ENCODE peak calls at places on chromosomes 13 and 19, in seven cellular contexts. One of them, this sample, is unnamed. For H3K27me3, the result is how much of the 10 kb centered on the place peaks cover.

GRCh38 chr13:102141625-102142472 is 260.0 kb downstream of the FGF14 start:
- DNase-seq in MM.1S: peak
- DNase-seq in esophagus squamous epithelium: no peak
- DNase-seq in heart right ventricle: no peak
- DNase-seq in psoas muscle: no peak
- DNase-seq in ovary: no peak
- DNase-seq in cardiac muscle cell: peak
- DNase-seq in this sample: no peak

GRCh38 chr13:109778102-109778542 is 8.3 kb downstream of the IRS2 start:
- DNase-seq in MM.1S: peak
- DNase-seq in esophagus squamous epithelium: no peak
- DNase-seq in heart right ventricle: no peak
- DNase-seq in psoas muscle: no peak
- DNase-seq in ovary: no peak
- DNase-seq in cardiac muscle cell: no peak
- DNase-seq in this sample: no peak

GRCh38 chr19:46602392-46603194 is 1.5 kb downstream of the CALM3 start:
- DNase-seq in MM.1S: no peak
- DNase-seq in esophagus squamous epithelium: no peak
- DNase-seq in heart right ventricle: no peak
- DNase-seq in psoas muscle: no peak
- DNase-seq in ovary: no peak
- DNase-seq in cardiac muscle cell: peak
- DNase-seq in this sample: no peak

GRCh38 chr13:112255550-112256120 is 120.5 kb upstream of the SPACA7 start:
- DNase-seq in MM.1S: no peak
- DNase-seq in esophagus squamous epithelium: no peak
- DNase-seq in heart right ventricle: no peak
- DNase-seq in psoas muscle: peak
- DNase-seq in ovary: no peak
- DNase-seq in cardiac muscle cell: no peak
- DNase-seq in this sample: no peak

GRCh38 chr19:37955986-37956385 is 49.0 kb downstream of the SIPA1L3 start:
- DNase-seq in MM.1S: no peak
- DNase-seq in esophagus squamous epithelium: no peak
- DNase-seq in heart right ventricle: no peak
- DNase-seq in psoas muscle: no peak
- DNase-seq in ovary: no peak
- DNase-seq in cardiac muscle cell: no peak
- DNase-seq in this sample: no peak

GRCh38 chr13:113398963-113399754 is 35.2 kb upstream of the GRTP1 start:
- DNase-seq in MM.1S: no peak
- DNase-seq in esophagus squamous epithelium: no peak
- DNase-seq in heart right ventricle: no peak
- DNase-seq in psoas muscle: peak
- DNase-seq in ovary: no peak
- DNase-seq in cardiac muscle cell: no peak
- DNase-seq in this sample: no peak

GRCh38 chr13:91878491-91878890 is 480.1 kb downstream of the GPC5 start:
- DNase-seq in MM.1S: no peak
- DNase-seq in esophagus squamous epithelium: no peak
- DNase-seq in heart right ventricle: no peak
- DNase-seq in psoas muscle: no peak
- DNase-seq in ovary: no peak
- DNase-seq in cardiac muscle cell: no peak
- DNase-seq in this sample: no peak

GRCh38 chr13:20401586-20401957 is 124.1 kb downstream of the CRYL1 start:
- DNase-seq in MM.1S: no peak
- DNase-seq in esophagus squamous epithelium: no peak
- DNase-seq in heart right ventricle: no peak
- DNase-seq in psoas muscle: no peak
- DNase-seq in ovary: no peak
- DNase-seq in cardiac muscle cell: peak
- DNase-seq in this sample: no peak

GRCh38 chr13:53507741-53508140 is 479.1 kb downstream of the OLFM4 start:
- DNase-seq in MM.1S: no peak
- DNase-seq in esophagus squamous epithelium: no peak
- DNase-seq in heart right ventricle: no peak
- DNase-seq in psoas muscle: no peak
- DNase-seq in ovary: no peak
- DNase-seq in cardiac muscle cell: no peak
- DNase-seq in this sample: no peak

GRCh38 chr13:109547942-109548860 is 238.2 kb downstream of the IRS2 start:
- DNase-seq in MM.1S: peak
- DNase-seq in esophagus squamous epithelium: no peak
- DNase-seq in heart right ventricle: no peak
- DNase-seq in psoas muscle: no peak
- DNase-seq in ovary: no peak
- DNase-seq in cardiac muscle cell: no peak
- DNase-seq in this sample: no peak

GRCh38 chr19:58577581-58578429 is 4.7 kb upstream of the MZF1 start:
- DNase-seq in MM.1S: no peak
- DNase-seq in esophagus squamous epithelium: no peak
- DNase-seq in heart right ventricle: no peak
- DNase-seq in psoas muscle: no peak
- DNase-seq in ovary: peak
- DNase-seq in cardiac muscle cell: no peak
- DNase-seq in this sample: no peak

GRCh38 chr19:10764340-10764894 is 46.5 kb downstream of the DNM2 start:
- DNase-seq in MM.1S: no peak
- DNase-seq in esophagus squamous epithelium: no peak
- DNase-seq in heart right ventricle: no peak
- DNase-seq in psoas muscle: no peak
- DNase-seq in ovary: peak
- DNase-seq in cardiac muscle cell: no peak
- DNase-seq in this sample: peak

GRCh38 chr13:109348514-109349340 is 437.7 kb downstream of the IRS2 start:
- DNase-seq in MM.1S: no peak
- DNase-seq in esophagus squamous epithelium: no peak
- DNase-seq in heart right ventricle: no peak
- DNase-seq in psoas muscle: no peak
- DNase-seq in ovary: no peak
- DNase-seq in cardiac muscle cell: peak
- DNase-seq in this sample: no peak

GRCh38 chr19:43563816-43564215 is 11.5 kb downstream of the XRCC1 start:
- DNase-seq in MM.1S: no peak
- DNase-seq in esophagus squamous epithelium: no peak
- DNase-seq in heart right ventricle: no peak
- DNase-seq in psoas muscle: no peak
- DNase-seq in ovary: no peak
- DNase-seq in cardiac muscle cell: no peak
- DNase-seq in this sample: no peak

GRCh38 chr13:38363219-38363618 is 13.6 kb downstream of the UFM1 start:
- DNase-seq in MM.1S: no peak
- DNase-seq in esophagus squamous epithelium: no peak
- DNase-seq in heart right ventricle: no peak
- DNase-seq in psoas muscle: no peak
- DNase-seq in ovary: no peak
- DNase-seq in cardiac muscle cell: no peak
- DNase-seq in this sample: no peak
- H3K27me3 ChIP-seq in MM.1S: under half
- H3K27me3 ChIP-seq in esophagus squamous epithelium: under half
- H3K27me3 ChIP-seq in heart right ventricle: under half
- H3K27me3 ChIP-seq in psoas muscle: under half
- H3K27me3 ChIP-seq in ovary: under half
- H3K27me3 ChIP-seq in cardiac muscle cell: under half
- H3K27me3 ChIP-seq in this sample: under half

GRCh38 chr13:27824121-27824520 is 31.8 kb downstream of the GSX1 start:
- DNase-seq in MM.1S: no peak
- DNase-seq in esophagus squamous epithelium: no peak
- DNase-seq in heart right ventricle: no peak
- DNase-seq in psoas muscle: no peak
- DNase-seq in ovary: no peak
- DNase-seq in cardiac muscle cell: no peak
- DNase-seq in this sample: no peak

GRCh38 chr13:27826379-27827353 is 34.4 kb downstream of the GSX1 start:
- DNase-seq in MM.1S: peak
- DNase-seq in esophagus squamous epithelium: no peak
- DNase-seq in heart right ventricle: peak
- DNase-seq in psoas muscle: peak
- DNase-seq in ovary: peak
- DNase-seq in cardiac muscle cell: peak
- DNase-seq in this sample: peak

GRCh38 chr13:27827646-27828045 is 35.4 kb downstream of the GSX1 start:
- DNase-seq in MM.1S: no peak
- DNase-seq in esophagus squamous epithelium: no peak
- DNase-seq in heart right ventricle: no peak
- DNase-seq in psoas muscle: no peak
- DNase-seq in ovary: no peak
- DNase-seq in cardiac muscle cell: no peak
- DNase-seq in this sample: no peak

GRCh38 chr13:27822873-27823311 is 30.6 kb downstream of the GSX1 start:
- DNase-seq in MM.1S: no peak
- DNase-seq in esophagus squamous epithelium: no peak
- DNase-seq in heart right ventricle: no peak
- DNase-seq in psoas muscle: no peak
- DNase-seq in ovary: no peak
- DNase-seq in cardiac muscle cell: peak
- DNase-seq in this sample: no peak

GRCh38 chr13:27825153-27825552 is 32.9 kb downstream of the GSX1 start:
- DNase-seq in MM.1S: no peak
- DNase-seq in esophagus squamous epithelium: no peak
- DNase-seq in heart right ventricle: no peak
- DNase-seq in psoas muscle: no peak
- DNase-seq in ovary: no peak
- DNase-seq in cardiac muscle cell: no peak
- DNase-seq in this sample: no peak
- H3K27me3 ChIP-seq in MM.1S: under half
- H3K27me3 ChIP-seq in esophagus squamous epithelium: under half
- H3K27me3 ChIP-seq in heart right ventricle: half or more
- H3K27me3 ChIP-seq in psoas muscle: under half
- H3K27me3 ChIP-seq in ovary: under half
- H3K27me3 ChIP-seq in cardiac muscle cell: half or more
- H3K27me3 ChIP-seq in this sample: under half

DNA sequence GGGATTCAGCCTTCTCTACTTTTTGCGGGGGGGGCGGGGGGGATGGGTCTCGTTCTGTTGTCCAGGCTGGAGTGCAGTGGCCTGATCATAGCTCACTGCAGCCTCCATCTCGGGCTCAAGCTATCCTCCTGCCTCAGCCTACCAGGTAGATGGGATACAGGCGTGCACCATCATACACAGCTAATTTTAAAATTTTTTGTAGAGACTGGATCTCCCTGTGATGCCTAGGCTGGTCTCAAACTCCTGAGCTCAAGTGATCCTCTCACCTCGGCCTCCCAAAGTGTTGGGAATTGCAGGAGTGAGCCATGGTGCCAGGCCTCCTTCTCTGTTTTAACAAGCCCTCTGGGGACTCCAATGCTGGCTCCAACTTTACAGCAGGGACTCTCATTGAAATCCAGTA is 569 bp upstream of the ZNF792 start:
- DNase-seq in MM.1S: no peak
- DNase-seq in esophagus squamous epithelium: no peak
- DNase-seq in heart right ventricle: no peak
- DNase-seq in psoas muscle: no peak
- DNase-seq in ovary: no peak
- DNase-seq in cardiac muscle cell: no peak
- DNase-seq in this sample: no peak
- H3K27me3 ChIP-seq in MM.1S: under half
- H3K27me3 ChIP-seq in esophagus squamous epithelium: under half
- H3K27me3 ChIP-seq in heart right ventricle: under half
- H3K27me3 ChIP-seq in psoas muscle: under half
- H3K27me3 ChIP-seq in ovary: under half
- H3K27me3 ChIP-seq in cardiac muscle cell: under half
- H3K27me3 ChIP-seq in this sample: under half

GRCh38 chr13:24041822-24042221 is 118.7 kb upstream of the SPATA13 start:
- DNase-seq in MM.1S: no peak
- DNase-seq in esophagus squamous epithelium: no peak
- DNase-seq in heart right ventricle: no peak
- DNase-seq in psoas muscle: no peak
- DNase-seq in ovary: no peak
- DNase-seq in cardiac muscle cell: no peak
- DNase-seq in this sample: no peak
- H3K27me3 ChIP-seq in MM.1S: under half
- H3K27me3 ChIP-seq in esophagus squamous epithelium: under half
- H3K27me3 ChIP-seq in heart right ventricle: under half
- H3K27me3 ChIP-seq in psoas muscle: under half
- H3K27me3 ChIP-seq in ovary: under half
- H3K27me3 ChIP-seq in cardiac muscle cell: under half
- H3K27me3 ChIP-seq in this sample: under half

GRCh38 chr19:40233811-40234389 is 7.4 kb upstream of the CCNP start:
- DNase-seq in MM.1S: no peak
- DNase-seq in esophagus squamous epithelium: no peak
- DNase-seq in heart right ventricle: no peak
- DNase-seq in psoas muscle: no peak
- DNase-seq in ovary: no peak
- DNase-seq in cardiac muscle cell: no peak
- DNase-seq in this sample: no peak

GRCh38 chr19:40232479-40232878 is 6.0 kb upstream of the CCNP start:
- DNase-seq in MM.1S: no peak
- DNase-seq in esophagus squamous epithelium: no peak
- DNase-seq in heart right ventricle: no peak
- DNase-seq in psoas muscle: no peak
- DNase-seq in ovary: no peak
- DNase-seq in cardiac muscle cell: no peak
- DNase-seq in this sample: no peak

GRCh38 chr19:40231544-40232424 is 5.3 kb upstream of the CCNP start:
- DNase-seq in MM.1S: no peak
- DNase-seq in esophagus squamous epithelium: no peak
- DNase-seq in heart right ventricle: no peak
- DNase-seq in psoas muscle: no peak
- DNase-seq in ovary: no peak
- DNase-seq in cardiac muscle cell: peak
- DNase-seq in this sample: no peak

GRCh38 chr19:40234429-40235237 is 8.1 kb upstream of the CCNP start:
- DNase-seq in MM.1S: no peak
- DNase-seq in esophagus squamous epithelium: no peak
- DNase-seq in heart right ventricle: no peak
- DNase-seq in psoas muscle: no peak
- DNase-seq in ovary: no peak
- DNase-seq in cardiac muscle cell: no peak
- DNase-seq in this sample: no peak

GRCh38 chr19:40232949-40233810 is 6.7 kb upstream of the CCNP start:
- DNase-seq in MM.1S: no peak
- DNase-seq in esophagus squamous epithelium: no peak
- DNase-seq in heart right ventricle: no peak
- DNase-seq in psoas muscle: no peak
- DNase-seq in ovary: no peak
- DNase-seq in cardiac muscle cell: no peak
- DNase-seq in this sample: no peak
- H3K27me3 ChIP-seq in MM.1S: under half
- H3K27me3 ChIP-seq in esophagus squamous epithelium: under half
- H3K27me3 ChIP-seq in heart right ventricle: under half
- H3K27me3 ChIP-seq in psoas muscle: under half
- H3K27me3 ChIP-seq in ovary: under half
- H3K27me3 ChIP-seq in cardiac muscle cell: under half
- H3K27me3 ChIP-seq in this sample: under half

GRCh38 chr13:77306458-77306857 is 20.4 kb downstream of the MYCBP2 start:
- DNase-seq in MM.1S: no peak
- DNase-seq in esophagus squamous epithelium: no peak
- DNase-seq in heart right ventricle: no peak
- DNase-seq in psoas muscle: no peak
- DNase-seq in ovary: no peak
- DNase-seq in cardiac muscle cell: no peak
- DNase-seq in this sample: no peak
- H3K27me3 ChIP-seq in MM.1S: under half
- H3K27me3 ChIP-seq in esophagus squamous epithelium: under half
- H3K27me3 ChIP-seq in heart right ventricle: under half
- H3K27me3 ChIP-seq in psoas muscle: under half
- H3K27me3 ChIP-seq in ovary: under half
- H3K27me3 ChIP-seq in cardiac muscle cell: under half
- H3K27me3 ChIP-seq in this sample: under half

This sample was measured in body of pancreas.